ENCODE peak calls at places on chromosomes 3 and 15, in five cellular contexts. P, R, Z, S and I are unnamed samples.

GRCh38 chr15:39731266-39731665 is 51.4 kb downstream of the FSIP1 start:
- DNase-seq in P (no peak), R (no peak), Z (no peak), S (no peak), I (no peak)

GRCh38 chr15:60626669-60627068 is 147.7 kb upstream of the ICE2 start:
- DNase-seq in P (no peak), R (no peak), Z (no peak), S (no peak), I (no peak)

GRCh38 chr3:135176881-135177280 is 381.8 kb downstream of the EPHB1 start:
- DNase-seq in P (no peak), R (no peak), Z (no peak), S (no peak), I (no peak)

GRCh38 chr15:68078365-68078764 is 24.2 kb downstream of the PIAS1 start:
- DNase-seq in P (no peak), R (no peak), Z (no peak), S (no peak), I (no peak)

GRCh38 chr3:48694610-48695051 is 8.9 kb upstream of the NCKIPSD start:
- DNase-seq in P (peak), R (peak), Z (peak), S (no peak), I (peak)

GRCh38 chr15:31145271-31145911 is 43.9 kb upstream of the TRPM1 start:
- DNase-seq in P (no peak), R (no peak), Z (no peak), S (no peak), I (no peak)

GRCh38 chr15:44719293-44719999 is 8.1 kb downstream of the B2M start:
- DNase-seq in P (no peak), R (no peak), Z (no peak), S (no peak), I (no peak)

GRCh38 chr15:57769266-57769665 is 62.8 kb downstream of the POLR2M start:
- DNase-seq in P (peak), R (no peak), Z (peak), S (no peak), I (peak)

GRCh38 chr3:40043444-40043755 is 234.0 kb downstream of the MYRIP start:
- DNase-seq in P (no peak), R (no peak), Z (peak), S (no peak), I (no peak)

GRCh38 chr3:98726084-98726483 is 37.1 kb upstream of the ST3GAL6 start:
- DNase-seq in P (no peak), R (no peak), Z (peak), S (no peak), I (no peak)

GRCh38 chr3:39150803-39151631 is 2.4 kb downstream of the CSRNP1 start:
- DNase-seq in P (peak), R (peak), Z (peak), S (no peak), I (peak)

GRCh38 chr3:15636028-15636709 is 34.6 kb downstream of the BTD start:
- DNase-seq in P (no peak), R (no peak), Z (peak), S (no peak), I (no peak)

GRCh38 chr3:154428369-154429206 is 1.4 kb downstream of the GPR149 start:
- DNase-seq in P (peak), R (no peak), Z (no peak), S (no peak), I (no peak)

GRCh38 chr15:70284438-70285214 is 186.9 kb upstream of the TLE3 start:
- DNase-seq in P (no peak), R (no peak), Z (no peak), S (no peak), I (peak)

GRCh38 chr15:80777836-80778620 is 1.1 kb upstream of the CEMIP start:
- DNase-seq in P (no peak), R (no peak), Z (no peak), S (no peak), I (no peak)

GRCh38 chr3:14152233-14152962 is 26.0 kb downstream of the XPC start:
- DNase-seq in P (no peak), R (no peak), Z (no peak), S (no peak), I (no peak)

GRCh38 chr3:64257096-64257755 is 32.0 kb upstream of the PRICKLE2 start:
- DNase-seq in P (no peak), R (no peak), Z (no peak), S (no peak), I (no peak)

GRCh38 chr15:66764067-66764428 is 62.0 kb downstream of the SMAD6 start:
- DNase-seq in P (no peak), R (no peak), Z (no peak), S (no peak), I (no peak)

GRCh38 chr3:10753964-10754363 is 62.1 kb upstream of the SLC6A11 start:
- DNase-seq in P (no peak), R (no peak), Z (peak), S (no peak), I (peak)

DNA sequence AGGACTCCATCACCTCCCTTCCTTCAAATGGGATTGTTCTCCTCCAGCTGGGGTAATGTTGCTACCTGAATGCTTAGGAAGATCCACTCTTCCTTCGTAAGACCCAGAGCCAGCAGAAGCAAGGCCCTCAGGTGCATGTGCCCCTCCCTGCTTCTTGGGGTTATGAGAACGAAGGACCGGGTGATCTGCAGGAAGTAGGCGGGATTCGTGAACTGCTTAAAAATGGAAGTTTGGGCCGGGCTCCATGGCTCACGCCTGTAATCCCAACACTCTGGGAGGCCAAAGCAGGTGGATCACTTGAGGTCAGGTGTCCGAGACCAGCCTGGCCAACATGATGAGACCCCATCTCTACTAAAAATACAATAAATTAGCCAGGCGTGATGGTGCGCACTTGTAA is 8.0 kb downstream of the TLR9 start:
- DNase-seq in P (no peak), R (no peak), Z (no peak), S (no peak), I (no peak)
- H3K4me3 ChIP-seq in P (no peak), R (no peak), Z (no peak), S (peak), I (no peak)

GRCh38 chr3:114508976-114509375 is 215.1 kb downstream of the TIGIT start:
- DNase-seq in P (no peak), R (no peak), Z (no peak), S (no peak), I (no peak)
- H3K27ac ChIP-seq in P (no peak), R (no peak), Z (no peak), S (no peak), I (no peak)

GRCh38 chr3:143830063-143830462 is 18.2 kb downstream of the SLC9A9 start:
- DNase-seq in P (no peak), R (no peak), Z (peak), S (no peak), I (no peak)

GRCh38 chr3:143832433-143832832 is 15.8 kb downstream of the SLC9A9 start:
- DNase-seq in P (no peak), R (no peak), Z (peak), S (no peak), I (no peak)

GRCh38 chr3:143831998-143832397 is 16.3 kb downstream of the SLC9A9 start:
- DNase-seq in P (no peak), R (no peak), Z (no peak), S (no peak), I (no peak)

GRCh38 chr3:143827425-143827824 is 20.8 kb downstream of the SLC9A9 start:
- DNase-seq in P (no peak), R (no peak), Z (no peak), S (no peak), I (no peak)

GRCh38 chr3:143831208-143831607 is 17.1 kb downstream of the SLC9A9 start:
- DNase-seq in P (no peak), R (no peak), Z (peak), S (no peak), I (no peak)
- H3K4me3 ChIP-seq in P (peak), R (no peak), Z (no peak), S (no peak), I (peak)

DNA sequence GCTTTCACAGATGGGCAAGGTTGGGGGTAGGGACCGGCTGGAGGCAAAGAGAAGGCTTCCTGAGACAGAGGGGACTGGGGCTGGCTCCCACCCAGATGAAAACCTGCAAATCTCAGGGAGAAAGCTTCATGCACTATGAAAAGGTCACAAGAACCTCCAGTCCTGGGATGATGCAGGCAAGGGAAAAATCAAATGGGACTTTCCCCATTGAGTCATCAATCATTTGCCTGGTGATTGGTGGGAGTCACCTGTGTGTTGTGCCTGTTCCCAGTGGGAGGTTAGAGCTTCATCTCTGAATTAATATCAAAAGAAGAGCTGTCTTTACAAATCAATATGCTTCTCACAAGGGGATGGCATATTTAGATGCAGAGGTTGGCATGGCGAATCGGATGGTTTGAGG is 49.9 kb downstream of the CACNA1D start:
- DNase-seq in P (no peak), R (no peak), Z (no peak), S (no peak), I (no peak)
- H3K27ac ChIP-seq in P (no peak), R (no peak), Z (no peak), S (no peak), I (no peak)

DNA sequence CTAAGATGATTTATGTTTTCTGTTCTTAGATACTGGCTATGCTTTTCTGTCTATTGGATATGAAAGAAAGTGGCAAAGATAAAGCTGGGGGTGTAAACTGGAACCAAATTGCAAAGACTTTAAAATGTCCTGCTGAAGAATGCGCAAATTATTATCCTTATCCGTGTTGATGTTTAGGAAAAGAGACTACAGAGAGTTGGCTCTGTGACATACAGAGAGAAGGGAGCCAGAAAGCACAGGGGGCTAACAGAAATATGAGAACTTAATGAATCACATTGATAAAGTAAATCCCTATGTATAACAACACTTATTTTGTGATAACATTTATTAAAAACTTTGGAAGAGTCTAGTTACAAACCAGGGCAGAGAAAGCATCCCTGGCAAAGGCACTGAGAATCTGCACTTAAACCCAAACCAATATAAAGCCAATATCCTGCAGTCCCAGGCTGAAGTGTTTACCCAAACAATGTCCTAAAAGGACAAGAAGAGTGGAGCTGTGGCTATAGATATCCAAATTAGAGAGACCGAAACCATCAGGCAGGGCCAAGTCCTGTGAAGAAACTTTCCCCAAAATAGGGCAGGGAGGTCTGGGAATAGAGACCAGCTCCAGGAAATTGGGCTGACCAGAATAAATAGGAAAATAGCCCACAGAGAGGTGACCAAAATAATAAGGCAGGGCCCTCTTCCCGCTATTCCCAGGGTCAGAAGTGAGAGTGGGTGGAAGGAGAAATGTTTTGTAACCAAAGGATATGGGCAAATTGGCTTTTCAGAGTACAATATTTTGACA is 45.0 kb downstream of the BTLA start:
- DNase-seq in P (no peak), R (no peak), Z (no peak), S (no peak), I (no peak)
- H3K4me3 ChIP-seq in P (no peak), R (no peak), Z (no peak), S (no peak), I (peak)

DNA sequence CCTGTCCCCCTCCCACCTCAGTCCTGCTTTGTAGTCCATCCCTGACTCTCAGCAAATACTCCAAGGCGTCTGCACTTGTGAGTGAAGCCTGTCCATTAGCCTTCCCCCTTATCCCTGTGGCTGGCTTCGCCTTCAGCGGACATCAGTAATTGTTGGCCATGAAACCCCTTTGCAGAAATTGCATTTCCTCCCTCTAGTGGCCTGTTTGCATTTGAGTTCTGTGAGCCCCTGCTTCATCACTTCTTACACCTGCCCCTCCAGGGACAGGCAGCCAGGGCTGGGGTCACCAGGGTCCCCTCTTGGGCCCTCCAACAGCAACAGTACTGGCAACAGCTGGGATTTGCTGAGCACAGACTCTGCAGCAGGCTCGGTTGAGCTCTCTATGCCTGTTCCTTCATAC is 9.0 kb upstream of the LRRK1 start:
- DNase-seq in P (no peak), R (no peak), Z (no peak), S (no peak), I (peak)
- H3K27ac ChIP-seq in P (no peak), R (no peak), Z (no peak), S (no peak), I (no peak)

DNA sequence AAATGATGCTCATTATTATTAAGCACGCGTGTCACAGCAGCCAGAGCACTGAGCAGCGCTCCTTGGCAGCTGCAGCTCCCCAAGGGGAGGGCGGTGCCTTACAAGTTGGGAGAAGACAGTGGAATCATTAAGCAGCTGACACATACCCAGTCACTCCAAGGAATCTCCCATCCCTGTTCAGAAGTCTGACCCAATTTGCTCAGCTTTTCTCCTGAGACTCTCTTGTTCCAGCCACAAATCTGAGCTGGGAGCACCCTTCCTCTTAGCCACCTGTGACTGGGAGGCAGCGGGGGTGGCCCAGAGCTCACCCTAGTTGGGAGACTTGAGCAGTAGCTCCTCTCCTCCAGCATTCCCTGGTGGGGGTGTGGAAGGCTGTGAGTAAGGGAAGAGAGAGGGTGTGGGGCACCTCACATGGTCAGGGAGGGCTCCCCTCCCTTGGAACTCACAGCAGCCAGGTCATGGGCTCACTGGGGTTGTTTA is 64.3 kb downstream of the DUT start:
- DNase-seq in P (peak), R (no peak), Z (no peak), S (no peak), I (no peak)
- H3K4me3 ChIP-seq in P (no peak), R (no peak), Z (no peak), S (no peak), I (no peak)

GRCh38 chr3:171825222-171825828 is 15.0 kb upstream of the PLD1 start:
- DNase-seq in P (no peak), R (no peak), Z (peak), S (no peak), I (no peak)
- H3K27ac ChIP-seq in P (no peak), R (no peak), Z (peak), S (no peak), I (no peak)